ENCODE peak calls at places on chromosomes 5 and 9, in ten cellular contexts. A is endothelial cell of umbilical vein, Q is spleen, S is NB4, L is A549, O is esophagus squamous epithelium, I is stomach, R is ovary, V is GM12891, F is sigmoid colon. U is an unnamed sample.

GRCh38 chr5:102715405-102715804 is 39.7 kb upstream of the PAM start:
- DNase-seq in O (no peak), S (no peak), F (no peak), R (no peak), Q (no peak), I (no peak), L (no peak), A (peak), V (no peak), U (no peak)

GRCh38 chr9:93134018-93134739 is at the start of gene NINJ1:
- DNase-seq in R (peak), A (peak), F (peak), O (no peak), L (peak), V (peak), I (peak), S (peak), Q (peak), U (peak)

GRCh38 chr9:105760053-105760452 is 65.7 kb downstream of the TMEM38B start:
- DNase-seq in S (no peak), O (no peak), V (no peak), A (no peak), L (no peak), Q (no peak), R (no peak), F (no peak), I (no peak), U (no peak)

GRCh38 chr5:177040814-177041410 is 18.4 kb downstream of the ZNF346 start:
- DNase-seq in O (no peak), Q (no peak), R (no peak), I (no peak), A (no peak), S (no peak), L (no peak), F (no peak), V (no peak), U (no peak)

GRCh38 chr5:6080436-6080835 is 297.9 kb downstream of the MED10 start:
- DNase-seq in S (no peak), A (no peak), I (no peak), R (no peak), V (no peak), L (no peak), Q (no peak), F (no peak), O (no peak), U (no peak)

GRCh38 chr9:105466898-105467455 is 19.1 kb downstream of the FSD1L start:
- DNase-seq in R (no peak), I (no peak), S (no peak), O (no peak), A (no peak), Q (no peak), L (no peak), V (no peak), F (no peak), U (no peak)

GRCh38 chr9:111980398-111980797 is 83.8 kb downstream of the UGCG start:
- DNase-seq in Q (no peak), I (no peak), L (no peak), A (no peak), F (no peak), S (no peak), R (no peak), O (no peak), V (no peak), U (no peak)

GRCh38 chr5:43041131-43041668 is 1.1 kb upstream of the ANXA2R start:
- DNase-seq in Q (peak), A (no peak), I (no peak), L (no peak), O (no peak), R (no peak), S (peak), F (no peak), V (no peak), U (peak)

GRCh38 chr9:132997591-132997990 is 19.1 kb downstream of the GFI1B start:
- DNase-seq in A (no peak), Q (peak), L (no peak), R (no peak), S (no peak), F (no peak), I (no peak), V (no peak), O (no peak), U (no peak)

GRCh38 chr5:37211661-37212060 is 37.5 kb downstream of the CPLANE1 start:
- DNase-seq in O (no peak), F (no peak), Q (no peak), A (no peak), L (no peak), S (no peak), R (no peak), V (no peak), I (no peak), U (no peak)

GRCh38 chr5:154421868-154422267 is 23.9 kb upstream of the SAP30L start:
- DNase-seq in V (no peak), I (no peak), A (peak), S (peak), L (no peak), Q (no peak), O (no peak), F (no peak), R (no peak), U (no peak)

GRCh38 chr9:125633116-125633743 is 73.8 kb downstream of the MAPKAP1 start:
- DNase-seq in Q (no peak), A (no peak), I (peak), R (no peak), O (no peak), V (no peak), L (no peak), S (peak), F (no peak), U (no peak)

GRCh38 chr9:129875181-129875611 is 39.9 kb downstream of the USP20 start:
- DNase-seq in S (no peak), R (no peak), V (no peak), Q (no peak), O (no peak), A (no peak), I (no peak), F (no peak), L (no peak), U (no peak)

GRCh38 chr5:4862500-4862899 is 277.6 kb upstream of the ADAMTS16 start:
- DNase-seq in O (no peak), V (no peak), L (peak), F (no peak), Q (no peak), R (no peak), A (peak), S (peak), I (no peak), U (no peak)

GRCh38 chr5:159902444-159903121 is 13.7 kb upstream of the ADRA1B start:
- DNase-seq in L (peak), O (no peak), F (no peak), Q (no peak), R (no peak), V (no peak), I (no peak), A (no peak), S (peak), U (no peak)

GRCh38 chr5:136810198-136810823 is 445.0 kb upstream of the TRPC7 start:
- DNase-seq in V (no peak), L (no peak), O (no peak), R (no peak), F (no peak), I (no peak), Q (no peak), A (no peak), S (no peak), U (no peak)

GRCh38 chr5:62594364-62594984 is 15.9 kb downstream of the LRRC70 start:
- DNase-seq in R (no peak), L (no peak), F (no peak), I (no peak), A (no peak), V (no peak), O (no peak), S (no peak), Q (no peak), U (no peak)

GRCh38 chr9:112921549-112921948 is 30.9 kb upstream of the SLC46A2 start:
- DNase-seq in V (no peak), R (no peak), A (peak), L (no peak), O (no peak), I (no peak), F (no peak), S (peak), Q (no peak), U (no peak)

GRCh38 chr9:129331772-129332512 is 153.9 kb upstream of the IER5L start:
- DNase-seq in V (no peak), S (no peak), L (no peak), O (no peak), A (no peak), R (no peak), I (no peak), Q (no peak), F (no peak), U (no peak)

GRCh38 chr9:73995836-73996235 is 501.3 kb upstream of the RORB start:
- DNase-seq in L (no peak), F (no peak), O (no peak), S (no peak), R (no peak), A (no peak), I (no peak), Q (no peak), V (no peak), U (no peak)

GRCh38 chr9:109417585-109418544 is 80.2 kb downstream of the PTPN3 start:
- DNase-seq in O (no peak), S (peak), A (no peak), Q (no peak), L (no peak), F (no peak), V (no peak), R (no peak), I (no peak), U (no peak)

GRCh38 chr5:63483338-63483737 is 478.9 kb downstream of the HTR1A start:
- DNase-seq in S (peak), R (no peak), A (no peak), I (no peak), O (no peak), L (no peak), Q (no peak), V (no peak), F (no peak), U (no peak)

GRCh38 chr9:105296889-105297288 is 52.4 kb downstream of the SLC44A1 start:
- DNase-seq in Q (no peak), S (peak), I (no peak), A (peak), V (no peak), O (no peak), F (no peak), L (peak), R (no peak), U (no peak)

GRCh38 chr5:24862117-24862516 is 217.3 kb upstream of the CDH10 start:
- DNase-seq in V (no peak), A (no peak), O (no peak), S (no peak), R (no peak), I (no peak), L (no peak), Q (no peak), F (no peak), U (no peak)
- TF ChIP-seq POLR2A in V (no peak), A (no peak), O (no peak), S (no peak), R (no peak), I (no peak), L (no peak), Q (no peak), F (no peak), U (no peak)

DNA sequence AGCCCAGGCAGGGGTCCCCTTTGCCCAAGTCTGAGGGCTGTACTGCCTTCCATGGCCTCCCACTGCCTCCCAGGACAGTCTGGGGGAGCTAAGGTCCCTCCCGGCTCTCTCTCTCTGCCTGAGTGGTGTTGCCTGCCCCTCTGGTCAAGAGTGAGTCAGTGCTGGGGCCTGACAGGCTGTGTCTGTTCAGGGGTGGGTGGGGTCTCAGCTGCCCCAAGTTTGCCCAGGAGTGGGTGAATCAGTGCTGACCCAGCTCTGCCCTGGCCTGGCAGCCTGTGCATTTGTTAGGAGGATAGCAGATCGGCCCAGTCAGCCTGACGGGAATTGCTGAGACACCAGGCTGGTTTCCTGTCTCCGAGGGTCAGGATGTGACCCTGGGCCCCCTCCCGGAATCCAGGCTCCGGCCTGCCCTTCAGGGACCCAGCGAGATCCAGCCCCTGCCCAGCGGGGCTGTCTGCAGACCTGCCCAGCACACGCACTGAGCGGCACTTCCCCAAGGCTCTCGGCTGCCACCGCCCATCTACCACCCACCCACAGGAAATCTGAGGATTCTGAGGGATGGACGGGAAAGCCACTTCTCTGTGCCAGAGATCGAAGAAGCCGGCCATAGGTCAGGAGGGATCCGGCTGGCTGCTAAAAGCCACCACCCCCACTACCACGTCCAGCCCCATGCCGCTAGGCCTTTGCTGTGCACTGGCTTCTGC is 15.9 kb downstream of the ENG start:
- DNase-seq in Q (peak), F (peak), S (no peak), O (peak), L (peak), A (peak), V (no peak), R (peak), I (peak), U (peak)
- TF ChIP-seq POLR2A in Q (no peak), F (no peak), S (no peak), O (no peak), L (no peak), A (peak), V (no peak), R (peak), I (no peak), U (no peak)

GRCh38 chr5:115296130-115296997 is at the start of gene CCDC112:
- DNase-seq in S (peak), V (peak), Q (peak), L (peak), I (peak), A (peak), R (peak), F (peak), O (peak), U (peak)
- TF ChIP-seq POLR2A in S (peak), V (no peak), Q (no peak), L (peak), I (no peak), A (peak), R (no peak), F (peak), O (no peak), U (peak)

GRCh38 chr5:138632900-138633489 is 57.8 kb upstream of the HSPA9 start:
- DNase-seq in I (peak), L (peak), V (peak), O (no peak), S (peak), A (peak), Q (peak), R (peak), F (peak), U (peak)
- TF ChIP-seq POLR2A in I (no peak), L (no peak), V (no peak), O (no peak), S (no peak), A (no peak), Q (no peak), R (no peak), F (no peak), U (no peak)

DNA sequence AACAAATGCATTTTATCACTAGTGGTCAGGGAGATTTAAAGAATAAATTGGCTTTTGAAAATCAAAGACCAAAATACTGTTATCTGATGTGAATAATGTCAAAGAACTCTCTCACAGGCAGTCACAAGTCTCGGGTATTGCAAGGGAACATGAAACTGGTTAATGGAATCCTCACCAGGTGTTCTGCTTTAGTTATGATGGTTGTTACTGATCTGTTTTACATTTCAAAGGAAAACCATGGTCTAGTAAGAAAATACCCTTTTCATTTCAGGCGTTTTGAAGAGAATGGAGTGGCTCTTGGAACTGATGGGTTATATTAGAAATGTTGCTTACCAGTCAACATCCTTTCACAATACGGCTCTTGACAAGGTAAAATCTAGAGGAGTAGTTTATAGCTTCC is 43.4 kb downstream of the HACD4 start:
- DNase-seq in V (no peak), L (no peak), R (no peak), F (no peak), S (no peak), Q (no peak), O (no peak), I (no peak), A (no peak), U (no peak)
- TF ChIP-seq POLR2A in V (no peak), L (no peak), R (no peak), F (no peak), S (no peak), Q (no peak), O (no peak), I (no peak), A (no peak), U (no peak)

GRCh38 chr9:136690104-136690840 is 3.0 kb upstream of the AGPAT2 start:
- DNase-seq in R (no peak), S (no peak), F (no peak), I (no peak), O (no peak), L (no peak), Q (no peak), V (no peak), A (no peak), U (no peak)

GRCh38 chr9:136692190-136693134 is 5.2 kb upstream of the AGPAT2 start:
- DNase-seq in L (no peak), F (no peak), I (no peak), O (no peak), A (no peak), R (no peak), V (no peak), Q (no peak), S (no peak), U (no peak)

GRCh38 chr9:136690841-136691261 is 3.6 kb upstream of the AGPAT2 start:
- DNase-seq in Q (no peak), O (no peak), I (peak), L (no peak), S (no peak), R (peak), A (no peak), V (no peak), F (peak), U (no peak)

GRCh38 chr9:136693135-136693489 is 5.9 kb upstream of the AGPAT2 start:
- DNase-seq in O (no peak), F (no peak), R (no peak), I (no peak), S (no peak), A (no peak), Q (no peak), V (no peak), L (no peak), U (no peak)

DNA sequence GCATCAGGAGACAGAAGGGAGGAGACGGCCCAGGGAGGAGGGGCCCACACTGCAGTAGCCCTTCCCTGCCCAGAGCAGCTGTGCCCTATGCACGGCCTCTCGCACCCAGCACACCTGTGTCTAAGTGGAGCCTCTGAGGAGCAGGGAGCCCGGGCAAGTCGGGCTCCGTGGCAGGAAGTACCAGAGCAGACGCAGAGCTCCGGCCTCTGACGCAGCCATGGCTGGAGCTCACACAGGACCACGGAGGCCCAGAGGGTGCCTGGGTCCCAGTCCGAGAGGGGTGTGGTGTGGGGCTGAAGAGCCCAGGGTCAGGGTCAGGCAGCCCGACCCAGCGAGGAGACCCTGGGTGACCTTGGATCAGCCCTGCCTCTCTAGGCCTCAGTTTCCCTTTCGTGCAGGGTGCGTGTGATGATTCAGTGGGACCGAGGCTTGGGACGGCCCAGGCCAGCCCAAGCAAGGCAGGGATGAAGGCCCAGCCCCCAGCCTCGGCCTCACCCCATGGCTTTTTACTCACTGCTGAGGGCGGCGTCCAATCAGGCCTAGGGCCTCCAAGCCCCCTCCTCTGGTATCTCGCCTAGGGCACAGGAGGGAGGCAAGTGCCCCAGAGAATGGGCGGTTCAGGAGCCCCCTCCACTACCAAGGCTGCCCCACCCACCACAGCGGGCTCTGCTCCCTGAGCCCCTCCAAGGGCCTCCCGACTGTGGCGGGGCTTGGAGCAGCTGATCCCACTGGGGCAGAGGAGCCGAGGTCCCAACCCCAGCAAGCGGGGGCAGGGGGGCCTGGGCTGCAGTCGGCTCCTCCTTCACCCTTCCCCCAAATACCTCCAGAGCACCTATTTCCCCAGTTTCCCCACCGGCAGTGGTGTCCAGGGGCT is 4.3 kb upstream of the AGPAT2 start:
- DNase-seq in V (no peak), S (no peak), Q (no peak), L (no peak), I (no peak), F (no peak), R (no peak), O (no peak), A (no peak), U (no peak)
- TF ChIP-seq POLR2A in V (no peak), S (no peak), Q (no peak), L (no peak), I (no peak), F (no peak), R (no peak), O (no peak), A (no peak), U (no peak)

GRCh38 chr9:35698231-35698630 is 8.5 kb upstream of the TPM2 start:
- DNase-seq in F (peak), R (no peak), I (no peak), Q (peak), S (no peak), O (no peak), V (no peak), A (no peak), L (no peak), U (no peak)
- TF ChIP-seq POLR2A in F (no peak), R (no peak), I (no peak), Q (no peak), S (no peak), O (no peak), V (no peak), A (no peak), L (no peak), U (no peak)

GRCh38 chr5:172886974-172887491 is 53.0 kb downstream of the ERGIC1 start:
- DNase-seq in A (peak), L (no peak), S (peak), R (no peak), Q (peak), V (no peak), F (peak), I (peak), O (no peak), U (peak)
- TF ChIP-seq POLR2A in A (no peak), L (no peak), S (no peak), R (peak), Q (no peak), V (no peak), F (no peak), I (no peak), O (no peak), U (peak)